ENCODE peak calls at places on chromosomes 12 and 14, in eight cellular contexts. T is kidney; R is endothelial cell of umbilical vein; E is CD8-positive, alpha-beta T cell; S is tibial nerve; H is AG10803; N is uterus; M is cardiac muscle cell. K is an unnamed sample.

GRCh38 chr12:92218394-92219077 is 72.9 kb upstream of the BTG1 start:
- DNase-seq in T (no peak), R (no peak), E (no peak), S (no peak), H (no peak), N (no peak), M (no peak), K (no peak)

GRCh38 chr12:68119724-68120211 is 39.8 kb downstream of the IFNG start:
- DNase-seq in T (no peak), R (no peak), E (no peak), S (no peak), H (no peak), N (no peak), M (no peak), K (no peak)

GRCh38 chr14:22882529-22883190 is 362 bp upstream of the REM2 start:
- DNase-seq in T (no peak), R (peak; percentile 19), E (no peak), S (no peak), H (peak; percentile 18), N (no peak), M (peak; percentile 49), K (peak; percentile 52)

GRCh38 chr14:29274890-29275651 is 508.5 kb downstream of the FOXG1 start:
- DNase-seq in T (no peak), R (no peak), E (no peak), S (no peak), H (no peak), N (no peak), M (no peak), K (no peak)

GRCh38 chr12:78442454-78442801 is 422.1 kb upstream of the SYT1 start:
- DNase-seq in T (no peak), R (no peak), E (no peak), S (no peak), H (peak; percentile 61), N (no peak), M (peak; percentile 7), K (peak; percentile 20)

GRCh38 chr14:77124345-77125274 is 17.0 kb downstream of the ZDHHC22 start:
- DNase-seq in T (peak; percentile 80), R (peak; percentile 53), E (peak; percentile 55), S (peak; percentile 18), H (no peak), N (peak; percentile 46), M (peak; percentile 49), K (peak; percentile 30)

GRCh38 chr12:96471368-96472040 is 17.9 kb upstream of the CFAP54 start:
- DNase-seq in T (no peak), R (peak; percentile 14), E (no peak), S (no peak), H (peak; percentile 85), N (no peak), M (peak; percentile 57), K (peak; percentile 71)

GRCh38 chr12:68259318-68259940 is 6.0 kb upstream of the IL22 start:
- DNase-seq in T (no peak), R (peak; percentile 19), E (no peak), S (no peak), H (peak; percentile 68), N (no peak), M (peak; percentile 44), K (peak; percentile 91)

GRCh38 chr14:53608369-53608768 is 348.3 kb downstream of the BMP4 start:
- DNase-seq in T (no peak), R (no peak), E (no peak), S (no peak), H (no peak), N (no peak), M (no peak), K (no peak)

GRCh38 chr12:116540617-116541152 is 18.5 kb upstream of the MAP1LC3B2 start:
- DNase-seq in T (no peak), R (no peak), E (no peak), S (no peak), H (peak; percentile 56), N (no peak), M (peak; percentile 52), K (no peak)

GRCh38 chr12:26473291-26473690 is 277.9 kb downstream of the SSPN start:
- DNase-seq in T (no peak), R (no peak), E (no peak), S (no peak), H (no peak), N (no peak), M (no peak), K (no peak)

GRCh38 chr12:98591209-98591608 is 2.3 kb upstream of the SLC25A3 start:
- DNase-seq in T (no peak), R (no peak), E (no peak), S (no peak), H (peak; percentile 46), N (no peak), M (peak; percentile 38), K (no peak)

GRCh38 chr12:95653761-95654546 is 102.7 kb upstream of the USP44 start:
- DNase-seq in T (no peak), R (peak; percentile 73), E (no peak), S (peak; percentile 46), H (peak; percentile 88), N (no peak), M (peak; percentile 64), K (peak; percentile 54)

GRCh38 chr14:61438860-61439765 is 117.7 kb downstream of the PRKCH start:
- DNase-seq in T (peak; percentile 73), R (peak; percentile 91), E (no peak), S (peak; percentile 45), H (peak; percentile 59), N (no peak), M (peak; percentile 57), K (peak; percentile 80)

GRCh38 chr12:68175566-68176033 is 16.1 kb upstream of the IFNG start:
- DNase-seq in T (no peak), R (no peak), E (peak; percentile 48), S (no peak), H (no peak), N (no peak), M (no peak), K (no peak)

GRCh38 chr12:124498870-124499753 is 68.3 kb downstream of the NCOR2 start:
- DNase-seq in T (no peak), R (peak; percentile 37), E (no peak), S (peak; percentile 47), H (no peak), N (no peak), M (peak; percentile 68), K (peak; percentile 81)

GRCh38 chr12:130816055-130816454 is 23.0 kb downstream of the STX2 start:
- DNase-seq in T (no peak), R (no peak), E (no peak), S (no peak), H (no peak), N (no peak), M (no peak), K (no peak)

GRCh38 chr12:3201741-3202500 is 124.7 kb downstream of the TSPAN9 start:
- DNase-seq in T (no peak), R (no peak), E (no peak), S (no peak), H (no peak), N (no peak), M (peak; percentile 14), K (no peak)

GRCh38 chr12:3200779-3201738 is 123.9 kb downstream of the TSPAN9 start:
- DNase-seq in T (no peak), R (no peak), E (no peak), S (no peak), H (no peak), N (no peak), M (peak; percentile 20), K (no peak)

GRCh38 chr12:3197131-3197818 is 120.1 kb downstream of the TSPAN9 start:
- DNase-seq in T (peak; percentile 52), R (no peak), E (no peak), S (no peak), H (no peak), N (no peak), M (no peak), K (no peak)

GRCh38 chr12:3200032-3200617 is 122.9 kb downstream of the TSPAN9 start:
- DNase-seq in T (peak; percentile 86), R (peak; percentile 69), E (no peak), S (no peak), H (peak; percentile 26), N (peak; percentile 57), M (peak; percentile 56), K (peak; percentile 67)

GRCh38 chr12:3199551-3200031 is 122.4 kb downstream of the TSPAN9 start:
- DNase-seq in T (no peak), R (no peak), E (no peak), S (no peak), H (no peak), N (peak; percentile 46), M (peak; percentile 50), K (peak; percentile 37)
- H3K4me3 ChIP-seq in T (peak overlapping the region; percentile 22), R (peak overlapping the region; percentile 3), E (no peak overlapping the region), S (peak overlapping the region; percentile 34), H (peak overlapping the region; percentile 51), N (peak overlapping the region; percentile 39), M (peak overlapping the region; percentile 74), K (peak overlapping the region; percentile 46)

DNA sequence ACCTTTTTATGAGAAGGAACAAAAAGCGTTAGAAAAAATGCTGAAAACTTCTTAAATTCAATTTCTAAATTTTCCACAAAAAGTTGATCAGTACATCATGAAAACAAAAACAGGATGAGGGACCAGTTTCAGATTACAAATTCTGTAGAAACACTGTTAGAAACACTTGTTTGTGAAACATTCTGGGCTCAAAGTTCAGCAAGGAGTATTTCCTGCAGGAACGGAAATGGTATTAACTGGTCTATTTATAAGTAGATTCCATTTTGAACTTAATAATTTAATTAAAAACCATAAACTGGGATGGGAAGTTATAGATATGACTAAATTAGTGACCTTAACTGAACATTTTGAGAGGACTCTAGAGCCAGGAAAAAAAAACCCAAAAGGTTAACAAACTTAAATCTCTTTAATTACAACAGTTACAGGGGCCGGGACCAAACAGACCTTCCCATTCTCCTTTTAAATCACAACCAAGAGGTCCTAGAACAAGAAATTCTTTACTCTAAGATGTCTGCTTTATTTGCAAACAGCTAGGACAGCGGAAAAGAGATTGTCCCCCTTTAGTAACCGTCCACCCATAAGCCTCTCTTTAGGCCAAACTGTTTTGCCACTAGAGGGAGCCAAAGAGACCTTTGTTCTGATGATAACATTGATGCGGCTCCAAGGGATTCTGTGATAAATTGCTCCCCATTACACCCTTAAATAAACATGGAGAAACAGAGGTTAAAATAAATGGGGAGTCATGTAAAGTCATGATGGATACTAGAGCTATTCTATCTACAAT is 69.0 kb upstream of the RERGL start:
- DNase-seq in T (no peak), R (peak; percentile 5), E (no peak), S (peak; percentile 44), H (peak; percentile 31), N (no peak), M (peak; percentile 34), K (peak; percentile 19)
- TF ChIP-seq CTCF in T (peak; percentile 54), R (peak; percentile 56), E (peak; percentile 56), S (no peak), H (peak; percentile 94), N (peak; percentile 10), M (peak; percentile 72), K (peak; percentile 86)

DNA sequence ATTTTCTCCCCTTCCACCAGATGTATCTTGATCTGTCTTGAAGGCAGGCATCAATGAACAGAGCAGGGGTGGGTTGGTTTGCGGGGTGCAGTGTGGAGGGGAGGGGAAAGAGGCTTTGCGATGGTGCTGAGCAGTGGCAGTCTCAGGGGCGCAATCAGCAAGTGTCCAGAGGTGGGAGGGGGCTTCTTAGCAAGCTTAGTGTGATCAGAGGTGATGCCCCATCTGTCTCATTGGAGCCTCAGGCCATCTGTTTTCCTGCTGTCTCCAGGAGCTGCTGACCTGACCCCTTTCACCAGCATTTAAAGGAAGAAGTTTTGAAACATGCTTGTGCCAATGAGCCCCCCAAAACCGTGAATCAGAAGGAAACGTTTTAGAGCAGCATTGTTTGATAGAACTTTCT is 187.7 kb upstream of the LHX5 start:
- DNase-seq in T (no peak), R (no peak), E (no peak), S (no peak), H (no peak), N (no peak), M (no peak), K (no peak)
- H3K4me3 ChIP-seq in T (no peak overlapping the region), R (no peak overlapping the region), E (no peak overlapping the region), S (no peak overlapping the region), H (no peak overlapping the region), N (no peak overlapping the region), M (no peak overlapping the region), K (no peak overlapping the region)

GRCh38 chr14:25622752-25623151 is 572.8 kb upstream of the STXBP6 start:
- DNase-seq in T (no peak), R (no peak), E (no peak), S (no peak), H (no peak), N (no peak), M (no peak), K (no peak)
- TF ChIP-seq CTCF in T (no peak), R (no peak), E (no peak), S (no peak), H (no peak), N (no peak), M (no peak), K (no peak)

K was measured in astrocyte of the spinal cord.